ENCODE peak calls at places on chromosomes 5 and 9, in six cellular contexts. One of them, this sample, is unnamed.
A peak's percentile ranks its signal among the peaks of the same experiment; 100 is the strongest.

GRCh38 chr5:39760385-39761198 is 335.8 kb upstream of the DAB2 start:
- DNase-seq in trophoblast cell: peak; percentile 26
- DNase-seq in H9: no peak
- DNase-seq in IMR-90: peak; percentile 94
- DNase-seq in mesenchymal stem cell: peak; percentile 96
- DNase-seq in H1: no peak
- DNase-seq in this sample: no peak

GRCh38 chr9:126431112-126431742 is 104.6 kb downstream of the MVB12B start:
- DNase-seq in H9: no peak
- DNase-seq in mesenchymal stem cell: no peak
- DNase-seq in H1: no peak
- DNase-seq in IMR-90: no peak
- DNase-seq in trophoblast cell: no peak
- DNase-seq in this sample: no peak

GRCh38 chr5:134506054-134507039 is 19.1 kb upstream of the JADE2 start:
- DNase-seq in IMR-90: no peak
- DNase-seq in H1: no peak
- DNase-seq in mesenchymal stem cell: peak; percentile 54
- DNase-seq in H9: peak; percentile 92
- DNase-seq in trophoblast cell: peak; percentile 82
- DNase-seq in this sample: no peak

GRCh38 chr5:54743997-54744788 is 226.6 kb downstream of the SNX18 start:
- DNase-seq in trophoblast cell: peak; percentile 22
- DNase-seq in H1: no peak
- DNase-seq in mesenchymal stem cell: peak; percentile 98
- DNase-seq in H9: no peak
- DNase-seq in IMR-90: peak; percentile 99
- DNase-seq in this sample: no peak

GRCh38 chr5:106843812-106844416 is 826.8 kb downstream of the EFNA5 start:
- DNase-seq in IMR-90: no peak
- DNase-seq in trophoblast cell: no peak
- DNase-seq in mesenchymal stem cell: peak; percentile 34
- DNase-seq in H1: no peak
- DNase-seq in H9: no peak
- DNase-seq in this sample: no peak

GRCh38 chr9:76403352-76403751 is 9.1 kb upstream of the RFK start:
- DNase-seq in H9: no peak
- DNase-seq in IMR-90: peak; percentile 85
- DNase-seq in trophoblast cell: peak; percentile 92
- DNase-seq in mesenchymal stem cell: peak; percentile 81
- DNase-seq in H1: no peak
- DNase-seq in this sample: no peak

GRCh38 chr9:120894404-120895226 is 17.6 kb upstream of the PHF19 start:
- DNase-seq in mesenchymal stem cell: no peak
- DNase-seq in trophoblast cell: no peak
- DNase-seq in H1: no peak
- DNase-seq in IMR-90: no peak
- DNase-seq in H9: peak; percentile 58
- DNase-seq in this sample: no peak

GRCh38 chr5:154519375-154519774 is 41.3 kb upstream of the HAND1 start:
- DNase-seq in trophoblast cell: no peak
- DNase-seq in H9: no peak
- DNase-seq in H1: no peak
- DNase-seq in mesenchymal stem cell: peak; percentile 29
- DNase-seq in IMR-90: peak; percentile 31
- DNase-seq in this sample: no peak

GRCh38 chr5:123809594-123810172 is 297.7 kb downstream of the CSNK1G3 start:
- DNase-seq in H1: no peak
- DNase-seq in mesenchymal stem cell: no peak
- DNase-seq in H9: no peak
- DNase-seq in IMR-90: no peak
- DNase-seq in trophoblast cell: no peak
- DNase-seq in this sample: no peak

GRCh38 chr5:144237851-144238250 is 67.2 kb downstream of the KCTD16 start:
- DNase-seq in H9: no peak
- DNase-seq in mesenchymal stem cell: no peak
- DNase-seq in H1: no peak
- DNase-seq in IMR-90: no peak
- DNase-seq in trophoblast cell: no peak
- DNase-seq in this sample: no peak

GRCh38 chr5:41755705-41756104 is 114.5 kb downstream of the OXCT1 start:
- DNase-seq in H1: no peak
- DNase-seq in mesenchymal stem cell: no peak
- DNase-seq in H9: no peak
- DNase-seq in IMR-90: no peak
- DNase-seq in trophoblast cell: no peak
- DNase-seq in this sample: no peak

GRCh38 chr5:1797109-1797800 is 2.4 kb downstream of the MRPL36 start:
- DNase-seq in mesenchymal stem cell: no peak
- DNase-seq in H1: no peak
- DNase-seq in trophoblast cell: no peak
- DNase-seq in H9: no peak
- DNase-seq in IMR-90: no peak
- DNase-seq in this sample: no peak

DNA sequence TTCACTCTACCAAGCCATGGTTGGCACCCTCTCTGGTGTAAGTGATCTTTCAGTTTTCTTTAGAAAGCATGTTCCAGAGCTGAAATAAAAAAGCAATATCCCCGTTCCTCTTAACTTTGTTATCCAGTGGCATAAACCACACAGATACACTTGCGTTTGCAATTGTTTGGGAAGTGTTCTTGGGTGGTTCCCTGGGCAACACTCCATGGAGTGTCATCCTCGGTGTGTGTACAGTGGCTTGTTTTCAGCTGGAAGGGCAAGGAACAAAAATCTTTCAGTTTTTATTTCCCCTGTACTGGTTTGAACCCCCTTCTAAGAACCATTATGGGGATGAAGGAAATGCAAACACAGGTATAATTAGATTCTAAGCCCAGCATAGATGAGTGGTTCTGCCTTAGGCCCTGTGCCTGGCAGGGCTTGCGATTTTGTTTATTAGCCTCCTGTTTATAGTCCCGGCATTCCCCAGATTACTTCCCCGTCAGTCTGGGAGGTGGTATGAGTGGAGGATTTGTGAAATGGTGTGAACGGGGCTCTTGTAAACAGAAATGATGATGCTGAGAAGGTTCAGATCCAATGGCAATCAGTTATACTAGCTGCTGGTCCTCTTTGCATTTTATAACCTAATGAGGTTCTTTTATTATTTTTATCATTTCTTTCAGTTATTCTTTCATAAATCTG is 76.0 kb upstream of the CD180 start:
- DNase-seq in trophoblast cell: no peak
- DNase-seq in H1: no peak
- DNase-seq in IMR-90: no peak
- DNase-seq in H9: no peak
- DNase-seq in mesenchymal stem cell: peak; percentile 75
- DNase-seq in this sample: no peak
- H2AFZ ChIP-seq in trophoblast cell: no peak overlapping the region
- H2AFZ ChIP-seq in H1: no peak overlapping the region
- H2AFZ ChIP-seq in IMR-90: no peak overlapping the region
- H2AFZ ChIP-seq in H9: no peak overlapping the region
- H2AFZ ChIP-seq in mesenchymal stem cell: no peak overlapping the region
- H2AFZ ChIP-seq in this sample: no peak overlapping the region

DNA sequence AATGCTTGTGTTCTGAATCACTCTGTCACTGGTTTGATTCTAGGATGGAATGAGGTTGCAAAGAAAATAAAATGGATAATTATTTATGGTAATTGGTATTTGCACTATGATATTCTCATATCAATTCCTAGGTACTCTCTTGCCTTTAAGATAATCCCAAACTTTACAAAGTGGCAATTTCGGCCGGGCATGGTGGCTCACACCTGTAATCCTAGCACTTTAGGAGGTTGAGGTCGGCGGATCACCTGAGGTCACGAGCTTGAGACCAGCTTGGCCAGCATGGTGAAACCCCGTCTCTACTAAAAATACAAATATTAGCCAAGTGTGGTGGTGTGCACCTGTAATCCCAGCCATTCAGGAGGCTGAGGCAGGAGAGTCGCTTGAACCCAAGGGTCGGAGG is 1118.7 kb upstream of the C9orf72 start:
- DNase-seq in H9: no peak
- DNase-seq in H1: no peak
- DNase-seq in mesenchymal stem cell: no peak
- DNase-seq in IMR-90: no peak
- DNase-seq in trophoblast cell: no peak
- DNase-seq in this sample: no peak
- H4K91ac ChIP-seq in H9: no peak overlapping the region
- H4K91ac ChIP-seq in H1: no peak overlapping the region
- H4K91ac ChIP-seq in mesenchymal stem cell: no peak overlapping the region
- H4K91ac ChIP-seq in IMR-90: no peak overlapping the region
- H4K91ac ChIP-seq in trophoblast cell: no peak overlapping the region
- H4K91ac ChIP-seq in this sample: no peak overlapping the region

GRCh38 chr5:188488-189481 is 2.5 kb upstream of the LRRC14B start:
- DNase-seq in H9: peak; percentile 92
- DNase-seq in IMR-90: peak; percentile 77
- DNase-seq in mesenchymal stem cell: peak; percentile 81
- DNase-seq in trophoblast cell: peak; percentile 94
- DNase-seq in H1: peak; percentile 76
- DNase-seq in this sample: peak; percentile 81

GRCh38 chr5:187042-187431 is 4.3 kb upstream of the LRRC14B start:
- DNase-seq in H9: no peak
- DNase-seq in H1: no peak
- DNase-seq in trophoblast cell: no peak
- DNase-seq in mesenchymal stem cell: no peak
- DNase-seq in IMR-90: no peak
- DNase-seq in this sample: no peak

GRCh38 chr5:189486-189885 is 1.8 kb upstream of the LRRC14B start:
- DNase-seq in H1: no peak
- DNase-seq in IMR-90: no peak
- DNase-seq in H9: no peak
- DNase-seq in mesenchymal stem cell: no peak
- DNase-seq in trophoblast cell: no peak
- DNase-seq in this sample: no peak

GRCh38 chr5:186091-187041 is 4.9 kb upstream of the LRRC14B start:
- DNase-seq in H1: no peak
- DNase-seq in IMR-90: no peak
- DNase-seq in H9: no peak
- DNase-seq in mesenchymal stem cell: no peak
- DNase-seq in trophoblast cell: no peak
- DNase-seq in this sample: no peak

DNA sequence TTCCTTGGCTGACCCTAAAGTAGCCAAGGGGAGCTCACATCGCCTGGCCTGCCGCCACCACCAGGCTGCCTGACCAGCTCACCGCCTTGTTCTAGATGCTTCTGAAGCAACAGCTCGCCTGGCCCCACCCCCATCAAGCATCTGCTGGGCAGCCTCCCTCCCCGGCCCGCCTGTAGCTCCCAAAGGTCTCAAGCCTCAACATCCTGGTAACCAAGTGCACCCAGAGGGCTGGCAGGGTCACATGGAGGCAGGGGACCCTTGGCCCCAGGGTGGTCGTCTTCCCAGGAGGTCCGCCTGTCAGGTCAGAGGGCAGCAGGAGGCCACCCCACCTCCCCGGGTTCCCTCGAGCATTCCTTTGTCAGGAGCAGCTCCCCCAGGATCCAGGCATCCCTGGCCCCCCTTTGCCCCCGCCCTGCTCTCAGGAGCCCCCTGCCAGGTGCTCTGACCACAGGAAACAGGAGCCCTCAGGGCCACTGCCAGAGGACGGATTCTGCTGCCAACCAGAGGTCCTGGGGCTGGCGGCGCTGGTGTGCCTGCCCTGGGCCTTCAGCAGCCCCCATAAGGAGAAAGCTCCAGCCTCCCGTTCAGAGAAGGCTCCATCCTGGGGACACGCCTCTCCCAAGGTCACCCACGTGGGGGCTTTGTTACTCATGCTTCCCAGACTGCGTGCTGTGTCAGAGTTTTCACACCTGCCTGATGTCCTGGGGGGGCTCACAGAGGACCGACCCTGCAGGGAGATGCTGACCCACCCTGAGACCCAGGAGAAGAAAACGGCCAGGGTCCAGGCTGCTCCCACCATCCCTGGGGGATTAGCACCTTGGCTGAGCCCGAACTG is 3.5 kb upstream of the LRRC14B start:
- DNase-seq in mesenchymal stem cell: peak; percentile 7
- DNase-seq in H9: no peak
- DNase-seq in IMR-90: no peak
- DNase-seq in trophoblast cell: no peak
- DNase-seq in H1: no peak
- DNase-seq in this sample: no peak
- H3K9ac ChIP-seq in mesenchymal stem cell: peak overlapping the region; percentile 41
- H3K9ac ChIP-seq in H9: no peak overlapping the region
- H3K9ac ChIP-seq in IMR-90: no peak overlapping the region
- H3K9ac ChIP-seq in trophoblast cell: no peak overlapping the region
- H3K9ac ChIP-seq in H1: no peak overlapping the region
- H3K9ac ChIP-seq in this sample: no peak overlapping the region

GRCh38 chr5:73826761-73827450 is 200.9 kb downstream of the ARHGEF28 start:
- DNase-seq in H1: no peak
- DNase-seq in H9: no peak
- DNase-seq in trophoblast cell: no peak
- DNase-seq in IMR-90: peak; percentile 93
- DNase-seq in mesenchymal stem cell: peak; percentile 70
- DNase-seq in this sample: no peak
- H2AFZ ChIP-seq in H1: peak overlapping the region; percentile 22
- H2AFZ ChIP-seq in H9: no peak overlapping the region
- H2AFZ ChIP-seq in trophoblast cell: no peak overlapping the region
- H2AFZ ChIP-seq in IMR-90: no peak overlapping the region
- H2AFZ ChIP-seq in mesenchymal stem cell: no peak overlapping the region
- H2AFZ ChIP-seq in this sample: no peak overlapping the region

GRCh38 chr5:66520854-66521253 is 75.3 kb upstream of the MAST4 start:
- DNase-seq in mesenchymal stem cell: no peak
- DNase-seq in trophoblast cell: no peak
- DNase-seq in IMR-90: no peak
- DNase-seq in H1: no peak
- DNase-seq in H9: no peak
- DNase-seq in this sample: no peak
- H4K91ac ChIP-seq in mesenchymal stem cell: no peak overlapping the region
- H4K91ac ChIP-seq in trophoblast cell: no peak overlapping the region
- H4K91ac ChIP-seq in IMR-90: no peak overlapping the region
- H4K91ac ChIP-seq in H1: no peak overlapping the region
- H4K91ac ChIP-seq in H9: no peak overlapping the region
- H4K91ac ChIP-seq in this sample: no peak overlapping the region

DNA sequence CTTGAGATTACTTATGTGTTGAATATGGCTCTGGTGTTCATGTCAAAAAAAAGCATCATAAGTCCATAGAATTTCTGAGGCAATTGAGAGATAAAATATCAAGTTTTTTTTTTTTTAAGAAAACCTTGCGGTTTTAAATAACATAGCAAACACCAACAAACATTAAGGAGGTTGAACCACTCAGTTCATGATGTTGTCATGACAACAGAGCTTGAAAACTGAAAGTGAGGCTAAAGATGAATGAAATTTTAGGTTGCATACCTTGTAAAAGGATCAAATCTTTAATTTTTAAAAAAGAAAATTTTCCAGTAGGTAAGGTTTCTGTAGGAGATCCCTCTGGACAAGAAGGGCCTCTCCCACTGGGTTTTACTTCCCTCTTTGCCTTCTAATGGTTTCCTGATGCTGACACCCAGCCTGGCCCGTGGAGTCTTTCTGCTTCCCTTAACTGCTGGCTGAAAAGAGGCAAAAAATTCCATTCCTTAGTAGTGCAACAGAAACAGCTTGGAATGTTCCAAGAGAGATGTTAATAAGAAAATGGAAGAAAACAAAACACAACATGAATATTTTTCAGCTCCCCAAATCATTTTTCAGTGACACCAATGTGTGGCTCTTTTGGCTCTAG is 60.0 kb upstream of the FER start:
- DNase-seq in trophoblast cell: no peak
- DNase-seq in H9: no peak
- DNase-seq in mesenchymal stem cell: no peak
- DNase-seq in IMR-90: no peak
- DNase-seq in H1: no peak
- DNase-seq in this sample: no peak
- H3K9ac ChIP-seq in trophoblast cell: no peak overlapping the region
- H3K9ac ChIP-seq in H9: no peak overlapping the region
- H3K9ac ChIP-seq in mesenchymal stem cell: peak overlapping the region; percentile 16
- H3K9ac ChIP-seq in IMR-90: no peak overlapping the region
- H3K9ac ChIP-seq in H1: no peak overlapping the region
- H3K9ac ChIP-seq in this sample: no peak overlapping the region